ENCODE peak calls at places on chromosome 2, in six cellular contexts. L is Peyer's patch, V is adrenal gland, D is stomach, C is endothelial cell of umbilical vein, N is prostate gland. K is an unnamed sample. For H3K36me3, the result is how much of the 10 kb centered on the place peaks cover.

GRCh38 chr2:207341114-207341750 is 175.5 kb upstream of the KLF7 start:
- DNase-seq in L (no peak), V (no peak), D (no peak), C (no peak), N (no peak), K (no peak)

GRCh38 chr2:199818001-199818400 is 33.0 kb downstream of the FTCDNL1 start:
- DNase-seq in L (no peak), V (no peak), D (no peak), C (no peak), N (no peak), K (no peak)

GRCh38 chr2:99032786-99033185 is 96.8 kb upstream of the CRACDL start:
- DNase-seq in L (no peak), V (no peak), D (no peak), C (no peak), N (no peak), K (no peak)

GRCh38 chr2:67631474-67631873 is 234.3 kb downstream of the ETAA1 start:
- DNase-seq in L (no peak), V (no peak), D (no peak), C (peak), N (no peak), K (no peak)

GRCh38 chr2:158009425-158009824 is 92.3 kb upstream of the UPP2 start:
- DNase-seq in L (no peak), V (peak), D (no peak), C (no peak), N (no peak), K (no peak)

GRCh38 chr2:54228945-54229344 is 27.1 kb downstream of the TSPYL6 start:
- DNase-seq in L (no peak), V (peak), D (peak), C (no peak), N (no peak), K (no peak)

GRCh38 chr2:166042356-166042755 is 85.5 kb downstream of the SCN1A start:
- DNase-seq in L (no peak), V (no peak), D (no peak), C (no peak), N (no peak), K (no peak)

GRCh38 chr2:51997571-51997970 is 965.6 kb upstream of the NRXN1 start:
- DNase-seq in L (no peak), V (no peak), D (no peak), C (no peak), N (no peak), K (no peak)

GRCh38 chr2:216985658-216986141 is 125.8 kb upstream of the TNP1 start:
- DNase-seq in L (no peak), V (no peak), D (no peak), C (no peak), N (no peak), K (no peak)

GRCh38 chr2:54983345-54984235 is 66.7 kb downstream of the RTN4 start:
- DNase-seq in L (no peak), V (no peak), D (no peak), C (peak), N (no peak), K (no peak)

GRCh38 chr2:88622307-88622706 is 5.0 kb downstream of the EIF2AK3 start:
- DNase-seq in L (no peak), V (no peak), D (no peak), C (no peak), N (no peak), K (no peak)

GRCh38 chr2:30273574-30273929 is 42.2 kb downstream of the LBH start:
- DNase-seq in L (no peak), V (no peak), D (no peak), C (no peak), N (no peak), K (no peak)

GRCh38 chr2:12192762-12193161 is 446.3 kb downstream of the LPIN1 start:
- DNase-seq in L (no peak), V (peak), D (no peak), C (peak), N (no peak), K (peak)

GRCh38 chr2:95271381-95271971 is 2.8 kb upstream of the PROM2 start:
- DNase-seq in L (no peak), V (peak), D (peak), C (no peak), N (peak), K (no peak)

GRCh38 chr2:63651361-63651760 is 62.6 kb downstream of the MDH1 start:
- DNase-seq in L (no peak), V (no peak), D (no peak), C (no peak), N (no peak), K (no peak)

GRCh38 chr2:12498703-12499102 is 218.0 kb upstream of the TRIB2 start:
- DNase-seq in L (no peak), V (no peak), D (no peak), C (no peak), N (no peak), K (no peak)

GRCh38 chr2:20343128-20343527 is 7.5 kb downstream of the PUM2 start:
- DNase-seq in L (no peak), V (no peak), D (no peak), C (no peak), N (no peak), K (no peak)

GRCh38 chr2:47094519-47095155 is 60.5 kb downstream of the STPG4 start:
- DNase-seq in L (no peak), V (no peak), D (no peak), C (no peak), N (no peak), K (no peak)

GRCh38 chr2:190805126-190805525 is 75.5 kb upstream of the GLS start:
- DNase-seq in L (no peak), V (no peak), D (no peak), C (no peak), N (no peak), K (no peak)

GRCh38 chr2:199018826-199019225 is 438.9 kb downstream of the SATB2 start:
- DNase-seq in L (no peak), V (no peak), D (no peak), C (no peak), N (no peak), K (no peak)

GRCh38 chr2:67808112-67808511 is 254.7 kb downstream of the C1D start:
- DNase-seq in L (no peak), V (no peak), D (no peak), C (no peak), N (no peak), K (no peak)

DNA sequence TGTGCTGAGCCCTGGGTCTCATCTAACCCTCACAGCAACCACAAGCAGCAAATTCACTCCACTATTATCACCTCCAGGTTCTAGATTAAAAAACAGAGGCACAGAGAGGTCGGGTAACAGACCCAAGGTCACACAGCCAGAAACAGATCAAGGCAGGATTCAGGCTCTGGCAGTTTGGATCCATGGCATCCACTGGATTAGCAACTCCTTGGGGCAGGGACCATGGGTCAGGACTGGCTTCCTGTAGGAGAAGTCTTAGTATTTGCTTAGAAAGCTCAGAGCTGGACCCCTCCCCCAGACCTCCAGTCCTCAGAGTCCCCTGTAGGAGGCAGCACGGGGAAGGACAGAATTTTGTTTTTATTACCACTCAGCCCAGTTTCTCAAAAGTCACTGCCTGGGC is 34.4 kb downstream of the ZFP36L2 start:
- DNase-seq in L (no peak), V (no peak), D (no peak), C (no peak), N (no peak), K (no peak)
- TF ChIP-seq POLR2A in L (no peak), V (no peak), D (no peak), C (no peak), N (no peak), K (no peak)

GRCh38 chr2:32522770-32523169 is 105.1 kb upstream of the TTC27 start:
- DNase-seq in L (no peak), V (no peak), D (no peak), C (no peak), N (no peak), K (no peak)

DNA sequence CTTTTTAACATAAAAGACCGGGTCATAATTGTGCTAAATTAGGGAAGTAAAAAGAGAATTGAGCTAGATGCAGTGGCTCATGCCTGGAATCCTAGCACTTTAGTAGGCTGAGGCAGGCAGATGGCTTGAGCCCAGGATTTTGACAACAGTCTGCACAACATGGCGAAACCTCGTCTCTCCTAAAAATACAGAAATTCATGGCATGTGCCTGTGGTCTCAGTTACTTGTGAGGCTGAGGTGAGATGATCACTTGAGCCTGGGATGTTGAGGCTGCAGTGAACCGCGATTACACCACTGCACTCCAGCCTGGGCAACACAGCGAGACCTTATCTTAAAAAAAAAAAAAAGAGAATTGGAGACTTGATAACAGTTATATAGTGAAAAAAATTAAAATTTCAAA is 104.1 kb upstream of the TTC27 start:
- DNase-seq in L (no peak), V (no peak), D (no peak), C (no peak), N (no peak), K (no peak)
- H3K36me3 ChIP-seq in L (under half), V (under half), D (half or more), C (under half), N (under half), K (under half)

GRCh38 chr2:50974940-50975339 is 57.0 kb downstream of the NRXN1 start:
- DNase-seq in L (no peak), V (no peak), D (no peak), C (no peak), N (no peak), K (no peak)
- TF ChIP-seq CTCF in L (no peak), V (no peak), D (no peak), C (no peak), N (no peak), K (no peak)

GRCh38 chr2:171522804-171523338 is 597 bp downstream of the CYBRD1 start:
- DNase-seq in L (no peak), V (peak), D (no peak), C (no peak), N (peak), K (no peak)

GRCh38 chr2:171521361-171522056 is 765 bp upstream of the CYBRD1 start:
- DNase-seq in L (no peak), V (no peak), D (no peak), C (peak), N (no peak), K (no peak)

GRCh38 chr2:171523339-171523931 is 1.2 kb downstream of the CYBRD1 start:
- DNase-seq in L (peak), V (peak), D (peak), C (peak), N (peak), K (peak)

GRCh38 chr2:171523969-171524401 is 1.7 kb downstream of the CYBRD1 start:
- DNase-seq in L (no peak), V (peak), D (no peak), C (no peak), N (peak), K (no peak)

DNA sequence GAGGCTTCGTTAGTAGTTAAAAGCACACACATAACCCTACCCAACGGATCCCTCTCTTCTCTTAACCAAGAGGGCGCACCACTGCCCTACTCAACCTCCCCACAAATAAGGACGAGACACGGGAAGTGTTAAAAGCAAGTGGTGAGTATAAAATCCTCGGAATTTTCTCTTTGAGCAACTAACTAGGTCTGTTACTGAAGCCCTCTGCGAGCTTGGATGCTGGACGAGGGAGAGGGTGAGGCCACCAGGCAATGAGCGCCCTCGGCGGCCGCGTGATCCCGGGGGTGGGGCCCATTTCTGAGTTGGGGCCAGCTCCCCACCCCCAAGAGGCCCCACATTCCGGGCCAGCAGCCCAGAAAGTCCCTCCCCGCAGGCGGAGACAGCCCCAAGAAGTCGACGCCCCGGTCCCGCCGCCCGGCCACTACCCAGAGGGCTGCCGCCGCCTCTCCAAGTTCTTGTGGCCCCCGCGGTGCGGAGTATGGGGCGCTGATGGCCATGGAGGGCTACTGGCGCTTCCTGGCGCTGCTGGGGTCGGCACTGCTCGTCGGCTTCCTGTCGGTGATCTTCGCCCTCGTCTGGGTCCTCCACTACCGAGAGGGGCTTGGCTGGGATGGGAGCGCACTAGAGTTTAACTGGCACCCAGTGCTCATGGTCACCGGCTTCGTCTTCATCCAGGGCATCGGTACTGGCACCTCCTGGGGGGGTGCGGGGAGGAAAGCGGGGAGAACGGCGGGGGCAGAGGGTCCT is at the start of gene CYBRD1:
- DNase-seq in L (no peak), V (peak), D (peak), C (peak), N (peak), K (peak)
- TF ChIP-seq POLR2A in L (peak), V (peak), D (no peak), C (peak), N (peak), K (peak)

GRCh38 chr2:69368588-69368987 is 18.4 kb downstream of the GFPT1 start:
- DNase-seq in L (no peak), V (no peak), D (no peak), C (no peak), N (no peak), K (no peak)
- H3K36me3 ChIP-seq in L (under half), V (half or more), D (half or more), C (under half), N (under half), K (under half)